ENCODE peak calls at places on chromosome 10, in eight cellular contexts. One of them, this sample, is unnamed.

GRCh38 chr10:12971001-12971788 is 30.3 kb downstream of the CCDC3 start:
- DNase-seq in upper lobe of right lung: no peak
- DNase-seq in A549: no peak
- DNase-seq in CD8-positive, alpha-beta memory T cell: no peak
- DNase-seq in adipocyte: no peak
- DNase-seq in HFF-Myc: no peak
- DNase-seq in mesendoderm: no peak
- DNase-seq in astrocyte of the spinal cord: no peak
- DNase-seq in this sample: no peak

GRCh38 chr10:45441239-45441638 is 67.2 kb downstream of the ALOX5 start:
- DNase-seq in astrocyte of the spinal cord: no peak
- DNase-seq in adipocyte: no peak
- DNase-seq in HFF-Myc: no peak
- DNase-seq in mesendoderm: no peak
- DNase-seq in upper lobe of right lung: peak; percentile 46
- DNase-seq in CD8-positive, alpha-beta memory T cell: no peak
- DNase-seq in A549: no peak
- DNase-seq in this sample: no peak

GRCh38 chr10:69791812-69792211 is 9.9 kb upstream of the COL13A1 start:
- DNase-seq in upper lobe of right lung: no peak
- DNase-seq in CD8-positive, alpha-beta memory T cell: no peak
- DNase-seq in HFF-Myc: no peak
- DNase-seq in astrocyte of the spinal cord: no peak
- DNase-seq in A549: no peak
- DNase-seq in mesendoderm: no peak
- DNase-seq in adipocyte: no peak
- DNase-seq in this sample: no peak

GRCh38 chr10:84334806-84335205 is 6.4 kb downstream of the CCSER2 start:
- DNase-seq in CD8-positive, alpha-beta memory T cell: no peak
- DNase-seq in adipocyte: no peak
- DNase-seq in upper lobe of right lung: no peak
- DNase-seq in HFF-Myc: no peak
- DNase-seq in mesendoderm: no peak
- DNase-seq in astrocyte of the spinal cord: no peak
- DNase-seq in A549: no peak
- DNase-seq in this sample: peak; percentile 27

GRCh38 chr10:76540786-76541185 is 1096.8 kb downstream of the KCNMA1 start:
- DNase-seq in astrocyte of the spinal cord: no peak
- DNase-seq in CD8-positive, alpha-beta memory T cell: no peak
- DNase-seq in mesendoderm: no peak
- DNase-seq in HFF-Myc: no peak
- DNase-seq in A549: no peak
- DNase-seq in upper lobe of right lung: no peak
- DNase-seq in adipocyte: no peak
- DNase-seq in this sample: no peak

GRCh38 chr10:132422931-132423813 is 26.2 kb downstream of the PWWP2B start:
- DNase-seq in upper lobe of right lung: no peak
- DNase-seq in astrocyte of the spinal cord: no peak
- DNase-seq in A549: no peak
- DNase-seq in adipocyte: no peak
- DNase-seq in HFF-Myc: no peak
- DNase-seq in mesendoderm: no peak
- DNase-seq in CD8-positive, alpha-beta memory T cell: no peak
- DNase-seq in this sample: no peak

GRCh38 chr10:122044045-122044661 is 55.2 kb downstream of the TACC2 start:
- DNase-seq in astrocyte of the spinal cord: peak; percentile 35
- DNase-seq in HFF-Myc: no peak
- DNase-seq in A549: no peak
- DNase-seq in mesendoderm: peak; percentile 49
- DNase-seq in adipocyte: peak; percentile 44
- DNase-seq in CD8-positive, alpha-beta memory T cell: no peak
- DNase-seq in upper lobe of right lung: no peak
- DNase-seq in this sample: peak; percentile 17

GRCh38 chr10:79068562-79069324 is at the start of gene ZMIZ1:
- DNase-seq in astrocyte of the spinal cord: peak; percentile 92
- DNase-seq in HFF-Myc: peak; percentile 71
- DNase-seq in CD8-positive, alpha-beta memory T cell: peak; percentile 86
- DNase-seq in A549: peak; percentile 93
- DNase-seq in adipocyte: peak; percentile 97
- DNase-seq in mesendoderm: peak; percentile 95
- DNase-seq in upper lobe of right lung: peak; percentile 93
- DNase-seq in this sample: peak; percentile 95

DNA sequence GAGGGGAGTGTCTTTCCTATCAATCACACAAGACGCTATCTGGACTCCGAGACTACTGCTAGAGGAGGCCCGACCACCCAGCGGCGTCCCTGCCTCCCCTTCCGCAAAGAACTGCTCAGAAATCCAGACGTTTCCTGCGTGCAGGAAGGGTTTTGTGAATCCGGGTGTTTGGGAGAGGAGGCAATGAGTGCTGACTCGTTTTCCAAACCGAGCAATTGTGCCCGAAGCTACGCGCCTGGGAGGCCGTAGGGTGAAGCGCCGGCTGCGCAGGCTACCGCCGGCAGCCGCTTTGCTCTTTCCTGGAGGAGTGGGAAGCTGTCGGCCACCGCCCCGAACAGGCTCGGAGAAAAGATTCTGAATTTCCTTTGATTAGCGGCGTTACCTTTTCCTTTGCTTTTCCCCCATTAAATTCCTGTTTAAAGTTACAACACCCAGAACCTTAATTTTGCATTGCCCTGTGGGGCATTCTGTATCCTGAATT is 5.3 kb downstream of the VAX1 start:
- DNase-seq in mesendoderm: peak; percentile 60
- DNase-seq in adipocyte: no peak
- DNase-seq in CD8-positive, alpha-beta memory T cell: no peak
- DNase-seq in A549: no peak
- DNase-seq in astrocyte of the spinal cord: no peak
- DNase-seq in upper lobe of right lung: no peak
- DNase-seq in HFF-Myc: no peak
- DNase-seq in this sample: no peak
- H3K4me3 ChIP-seq in mesendoderm: no peak overlapping the region
- H3K4me3 ChIP-seq in adipocyte: no peak overlapping the region
- H3K4me3 ChIP-seq in CD8-positive, alpha-beta memory T cell: no peak overlapping the region
- H3K4me3 ChIP-seq in A549: no peak overlapping the region
- H3K4me3 ChIP-seq in astrocyte of the spinal cord: no peak overlapping the region
- H3K4me3 ChIP-seq in upper lobe of right lung: no peak overlapping the region
- H3K4me3 ChIP-seq in HFF-Myc: no peak overlapping the region
- H3K4me3 ChIP-seq in this sample: no peak overlapping the region

DNA sequence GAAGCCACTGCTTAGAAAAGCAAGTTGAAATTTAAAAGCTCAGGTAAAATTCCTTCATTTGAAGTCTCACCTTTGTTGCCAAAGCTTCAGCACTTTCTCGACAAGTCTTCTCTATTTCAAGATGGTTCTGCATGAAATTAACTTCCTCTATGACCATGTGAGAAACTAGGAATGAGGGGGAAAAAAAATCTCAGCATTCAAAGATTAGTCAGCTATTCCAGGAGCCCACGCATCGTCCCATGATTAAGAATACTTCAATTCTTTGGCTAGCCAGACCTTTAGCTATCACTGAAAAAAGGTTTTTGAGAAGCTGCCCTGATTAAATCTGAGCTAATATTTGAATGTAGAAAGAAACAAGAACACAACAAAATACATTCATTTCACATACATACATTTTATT is 44.9 kb downstream of the SHTN1 start:
- DNase-seq in mesendoderm: no peak
- DNase-seq in astrocyte of the spinal cord: peak; percentile 18
- DNase-seq in HFF-Myc: no peak
- DNase-seq in upper lobe of right lung: no peak
- DNase-seq in A549: no peak
- DNase-seq in adipocyte: peak; percentile 7
- DNase-seq in CD8-positive, alpha-beta memory T cell: no peak
- DNase-seq in this sample: peak; percentile 55
- H3K4me3 ChIP-seq in mesendoderm: no peak overlapping the region
- H3K4me3 ChIP-seq in astrocyte of the spinal cord: no peak overlapping the region
- H3K4me3 ChIP-seq in HFF-Myc: no peak overlapping the region
- H3K4me3 ChIP-seq in upper lobe of right lung: no peak overlapping the region
- H3K4me3 ChIP-seq in A549: no peak overlapping the region
- H3K4me3 ChIP-seq in adipocyte: no peak overlapping the region
- H3K4me3 ChIP-seq in CD8-positive, alpha-beta memory T cell: no peak overlapping the region
- H3K4me3 ChIP-seq in this sample: no peak overlapping the region

DNA sequence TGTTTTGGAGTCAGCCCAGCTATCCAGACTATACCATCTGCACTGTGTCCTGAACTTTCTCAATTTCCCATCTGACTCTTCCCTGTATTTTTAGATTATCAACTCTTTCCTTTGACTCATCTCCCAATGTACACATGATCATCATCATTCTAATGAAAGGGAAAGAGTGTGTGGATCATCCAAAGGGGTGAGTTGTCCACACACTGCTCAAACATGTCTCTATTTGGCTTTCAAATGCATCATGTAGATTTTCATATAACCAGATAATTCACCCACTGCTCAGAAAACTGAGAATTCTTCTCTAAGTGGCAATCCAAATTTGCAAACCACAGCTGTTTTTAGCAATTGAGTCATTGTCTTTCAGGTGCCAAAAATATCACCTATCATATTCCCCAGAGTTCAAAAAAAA is 190.2 kb upstream of the HPS1 start:
- DNase-seq in upper lobe of right lung: no peak
- DNase-seq in adipocyte: no peak
- DNase-seq in HFF-Myc: no peak
- DNase-seq in A549: no peak
- DNase-seq in mesendoderm: no peak
- DNase-seq in CD8-positive, alpha-beta memory T cell: no peak
- DNase-seq in astrocyte of the spinal cord: no peak
- DNase-seq in this sample: no peak
- H3K4me3 ChIP-seq in upper lobe of right lung: no peak overlapping the region
- H3K4me3 ChIP-seq in adipocyte: no peak overlapping the region
- H3K4me3 ChIP-seq in HFF-Myc: no peak overlapping the region
- H3K4me3 ChIP-seq in A549: no peak overlapping the region
- H3K4me3 ChIP-seq in mesendoderm: no peak overlapping the region
- H3K4me3 ChIP-seq in CD8-positive, alpha-beta memory T cell: no peak overlapping the region
- H3K4me3 ChIP-seq in astrocyte of the spinal cord: no peak overlapping the region
- H3K4me3 ChIP-seq in this sample: no peak overlapping the region

GRCh38 chr10:99791831-99792230 is 9.4 kb downstream of the ABCC2 start:
- DNase-seq in upper lobe of right lung: no peak
- DNase-seq in CD8-positive, alpha-beta memory T cell: no peak
- DNase-seq in HFF-Myc: no peak
- DNase-seq in adipocyte: no peak
- DNase-seq in astrocyte of the spinal cord: no peak
- DNase-seq in mesendoderm: no peak
- DNase-seq in A549: no peak
- DNase-seq in this sample: no peak

GRCh38 chr10:99796928-99797327 is 14.5 kb downstream of the ABCC2 start:
- DNase-seq in HFF-Myc: no peak
- DNase-seq in CD8-positive, alpha-beta memory T cell: no peak
- DNase-seq in A549: no peak
- DNase-seq in adipocyte: no peak
- DNase-seq in upper lobe of right lung: no peak
- DNase-seq in mesendoderm: no peak
- DNase-seq in astrocyte of the spinal cord: no peak
- DNase-seq in this sample: no peak

GRCh38 chr10:99798031-99798430 is 15.6 kb downstream of the ABCC2 start:
- DNase-seq in adipocyte: no peak
- DNase-seq in upper lobe of right lung: no peak
- DNase-seq in mesendoderm: no peak
- DNase-seq in HFF-Myc: no peak
- DNase-seq in CD8-positive, alpha-beta memory T cell: no peak
- DNase-seq in astrocyte of the spinal cord: no peak
- DNase-seq in A549: no peak
- DNase-seq in this sample: no peak

GRCh38 chr10:99788598-99789259 is 6.3 kb downstream of the ABCC2 start:
- DNase-seq in A549: no peak
- DNase-seq in mesendoderm: no peak
- DNase-seq in adipocyte: peak; percentile 89
- DNase-seq in astrocyte of the spinal cord: peak; percentile 72
- DNase-seq in CD8-positive, alpha-beta memory T cell: no peak
- DNase-seq in HFF-Myc: no peak
- DNase-seq in upper lobe of right lung: no peak
- DNase-seq in this sample: peak; percentile 63

GRCh38 chr10:99793819-99794218 is 11.4 kb downstream of the ABCC2 start:
- DNase-seq in astrocyte of the spinal cord: no peak
- DNase-seq in A549: no peak
- DNase-seq in mesendoderm: no peak
- DNase-seq in HFF-Myc: no peak
- DNase-seq in upper lobe of right lung: no peak
- DNase-seq in CD8-positive, alpha-beta memory T cell: no peak
- DNase-seq in adipocyte: no peak
- DNase-seq in this sample: no peak
- H3K4me3 ChIP-seq in astrocyte of the spinal cord: no peak overlapping the region
- H3K4me3 ChIP-seq in A549: no peak overlapping the region
- H3K4me3 ChIP-seq in mesendoderm: no peak overlapping the region
- H3K4me3 ChIP-seq in HFF-Myc: no peak overlapping the region
- H3K4me3 ChIP-seq in upper lobe of right lung: no peak overlapping the region
- H3K4me3 ChIP-seq in CD8-positive, alpha-beta memory T cell: no peak overlapping the region
- H3K4me3 ChIP-seq in adipocyte: no peak overlapping the region
- H3K4me3 ChIP-seq in this sample: no peak overlapping the region

DNA sequence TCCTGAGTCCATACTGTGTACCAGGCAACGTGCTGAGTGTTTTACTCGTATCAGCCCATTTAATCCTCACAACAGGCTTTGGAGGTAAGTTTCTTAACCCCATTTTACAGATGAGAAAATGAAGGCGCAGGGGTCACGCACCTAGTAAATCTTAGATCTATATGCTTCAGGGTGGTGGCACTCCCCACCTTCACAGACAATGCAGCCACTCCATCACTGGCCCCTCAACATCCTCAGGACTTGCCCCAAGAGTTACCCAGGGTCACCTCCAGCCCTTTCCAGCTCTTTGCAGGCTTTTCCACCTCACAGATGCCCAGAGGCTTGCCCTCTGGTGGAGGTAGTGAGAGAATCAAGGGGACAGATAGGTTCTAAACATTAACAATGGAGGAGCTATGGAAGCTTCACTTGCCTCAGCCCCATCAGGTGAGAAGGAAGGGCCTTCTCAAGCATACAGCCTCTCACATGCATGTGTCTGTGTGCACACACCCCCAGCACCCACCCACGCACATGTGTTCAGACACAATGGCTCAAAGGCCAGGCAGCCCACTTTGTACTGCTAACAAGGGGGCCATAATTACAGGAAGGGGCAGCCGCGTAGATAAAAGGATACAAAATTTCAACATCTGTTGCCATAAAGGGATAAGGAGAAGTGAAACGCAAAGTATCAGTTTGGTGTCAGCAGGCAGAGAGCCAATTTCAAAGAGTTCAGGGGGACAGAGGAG is 29.1 kb downstream of the DPCD start:
- DNase-seq in upper lobe of right lung: no peak
- DNase-seq in CD8-positive, alpha-beta memory T cell: no peak
- DNase-seq in mesendoderm: peak; percentile 66
- DNase-seq in HFF-Myc: no peak
- DNase-seq in adipocyte: no peak
- DNase-seq in astrocyte of the spinal cord: no peak
- DNase-seq in A549: peak; percentile 24
- DNase-seq in this sample: no peak
- H3K4me3 ChIP-seq in upper lobe of right lung: no peak overlapping the region
- H3K4me3 ChIP-seq in CD8-positive, alpha-beta memory T cell: no peak overlapping the region
- H3K4me3 ChIP-seq in mesendoderm: no peak overlapping the region
- H3K4me3 ChIP-seq in HFF-Myc: no peak overlapping the region
- H3K4me3 ChIP-seq in adipocyte: no peak overlapping the region
- H3K4me3 ChIP-seq in astrocyte of the spinal cord: no peak overlapping the region
- H3K4me3 ChIP-seq in A549: no peak overlapping the region
- H3K4me3 ChIP-seq in this sample: no peak overlapping the region

DNA sequence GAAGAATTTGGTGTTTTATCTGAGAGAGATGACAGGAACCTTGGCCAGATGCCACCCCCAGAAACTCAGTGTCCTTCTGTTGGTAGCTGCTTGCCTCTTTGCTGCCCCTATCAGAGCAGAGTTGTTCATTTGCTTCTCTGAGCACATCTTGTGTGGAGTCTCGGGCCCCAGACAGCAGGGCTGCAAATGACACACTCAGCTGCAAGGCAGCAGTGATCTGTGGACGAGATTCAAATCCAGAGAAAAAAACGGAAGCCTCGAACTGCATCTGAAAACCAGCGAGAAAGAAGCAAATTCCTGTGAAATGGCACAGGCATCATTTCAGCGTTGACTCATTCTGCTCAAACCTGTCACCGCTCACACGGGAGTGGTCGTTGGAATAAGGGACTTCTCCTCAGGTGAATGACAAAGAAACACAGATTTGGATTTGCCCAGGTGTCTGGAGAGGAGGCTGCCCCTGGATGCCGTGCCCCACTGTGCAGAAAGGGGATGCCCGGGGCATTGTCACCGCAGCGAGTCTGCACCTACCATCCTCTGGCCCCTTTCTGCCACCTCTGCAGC is 144.7 kb downstream of the PFKFB3 start:
- DNase-seq in HFF-Myc: no peak
- DNase-seq in mesendoderm: peak; percentile 46
- DNase-seq in upper lobe of right lung: no peak
- DNase-seq in adipocyte: no peak
- DNase-seq in CD8-positive, alpha-beta memory T cell: peak; percentile 64
- DNase-seq in A549: no peak
- DNase-seq in astrocyte of the spinal cord: peak; percentile 30
- DNase-seq in this sample: peak; percentile 18
- H3K4me3 ChIP-seq in HFF-Myc: no peak overlapping the region
- H3K4me3 ChIP-seq in mesendoderm: no peak overlapping the region
- H3K4me3 ChIP-seq in upper lobe of right lung: no peak overlapping the region
- H3K4me3 ChIP-seq in adipocyte: no peak overlapping the region
- H3K4me3 ChIP-seq in CD8-positive, alpha-beta memory T cell: peak overlapping the region; percentile 32
- H3K4me3 ChIP-seq in A549: no peak overlapping the region
- H3K4me3 ChIP-seq in astrocyte of the spinal cord: no peak overlapping the region
- H3K4me3 ChIP-seq in this sample: no peak overlapping the region

This sample was measured in cardiac fibroblast.